ENCODE peak calls at places on chromosomes 3 and 15, in seven cellular contexts. A is mucosa of descending colon; Y is tibial artery; X is ovary; H is CD8-positive, alpha-beta memory T cell; J is adrenal gland; O is psoas muscle. V is an unnamed sample.

GRCh38 chr3:11622846-11623550 is 20.7 kb downstream of the VGLL4 start:
- DNase-seq in Y (no peak), O (no peak), J (no peak), A (no peak), X (no peak), H (no peak), V (no peak)

GRCh38 chr3:19213608-19214220 is 65.4 kb downstream of the KCNH8 start:
- DNase-seq in O (no peak), A (no peak), Y (no peak), J (no peak), X (no peak), H (no peak), V (no peak)

GRCh38 chr3:195811756-195812155 is at the start of gene MUC4:
- DNase-seq in H (no peak), A (peak; percentile 91), J (no peak), Y (no peak), X (no peak), O (no peak), V (no peak)

GRCh38 chr3:147305533-147306241 is 100.7 kb downstream of the ZIC4 start:
- DNase-seq in J (no peak), O (no peak), H (no peak), X (no peak), A (no peak), Y (no peak), V (no peak)

GRCh38 chr3:158791259-158791920 is 10.5 kb upstream of the MFSD1 start:
- DNase-seq in H (no peak), Y (no peak), A (peak; percentile 32), J (no peak), X (no peak), O (no peak), V (no peak)

GRCh38 chr3:135927170-135927569 is 38.4 kb upstream of the PPP2R3A start:
- DNase-seq in A (no peak), J (no peak), H (no peak), Y (no peak), O (no peak), X (no peak), V (no peak)

GRCh38 chr15:58369261-58369699 is 62.5 kb upstream of the LIPC start:
- DNase-seq in X (no peak), A (peak; percentile 46), O (no peak), J (no peak), Y (no peak), H (peak; percentile 9), V (no peak)

GRCh38 chr15:40320409-40320808 is 3.1 kb upstream of the INAFM2 start:
- DNase-seq in J (no peak), Y (no peak), A (no peak), O (no peak), X (peak; percentile 13), H (no peak), V (no peak)

GRCh38 chr3:169604568-169604967 is 58.9 kb downstream of the MECOM start:
- DNase-seq in J (no peak), A (no peak), O (no peak), Y (no peak), X (no peak), H (no peak), V (no peak)

GRCh38 chr15:96416934-96417759 is 86.6 kb downstream of the NR2F2 start:
- DNase-seq in J (no peak), O (no peak), H (no peak), X (peak; percentile 46), A (no peak), Y (no peak), V (no peak)

GRCh38 chr3:139774570-139775302 is 97.0 kb upstream of the NMNAT3 start:
- DNase-seq in Y (no peak), X (peak; percentile 37), H (no peak), O (peak; percentile 63), J (peak; percentile 41), A (no peak), V (no peak)

GRCh38 chr3:13634151-13634550 is 85.2 kb downstream of the FBLN2 start:
- DNase-seq in H (no peak), J (no peak), O (no peak), A (no peak), X (no peak), Y (no peak), V (no peak)

GRCh38 chr3:136818851-136819783 is at the start of gene SLC35G2:
- DNase-seq in Y (peak; percentile 39), X (peak; percentile 75), A (peak; percentile 10), H (peak; percentile 23), J (peak; percentile 82), O (peak; percentile 64), V (peak; percentile 36)

GRCh38 chr3:71652786-71653419 is 69.4 kb upstream of the FOXP1 start:
- DNase-seq in O (no peak), J (peak; percentile 59), X (no peak), Y (peak; percentile 56), H (no peak), A (peak; percentile 46), V (peak; percentile 31)

GRCh38 chr3:142947352-142947751 is 16.1 kb downstream of the PAQR9 start:
- DNase-seq in J (no peak), A (no peak), X (no peak), H (no peak), O (peak; percentile 47), Y (no peak), V (no peak)

GRCh38 chr15:33007295-33007855 is 187.1 kb downstream of the FMN1 start:
- DNase-seq in J (no peak), X (no peak), Y (no peak), H (no peak), O (no peak), A (no peak), V (no peak)

GRCh38 chr3:50314816-50315215 is 7.7 kb downstream of the HYAL2 start:
- DNase-seq in H (no peak), O (no peak), J (no peak), Y (no peak), X (no peak), A (no peak), V (no peak)

GRCh38 chr3:143751643-143752178 is 96.6 kb downstream of the SLC9A9 start:
- DNase-seq in H (no peak), Y (no peak), J (no peak), O (no peak), X (no peak), A (no peak), V (no peak)

GRCh38 chr3:4741404-4742307 is 237.6 kb upstream of the BHLHE40 start:
- DNase-seq in X (peak; percentile 72), O (no peak), J (peak; percentile 92), A (peak; percentile 69), H (no peak), Y (peak; percentile 79), V (peak; percentile 69)

GRCh38 chr3:171783626-171784025 is 26.7 kb downstream of the PLD1 start:
- DNase-seq in O (no peak), J (no peak), Y (no peak), A (no peak), X (no peak), H (no peak), V (no peak)

GRCh38 chr3:192207239-192207638 is 520.1 kb downstream of the FGF12 start:
- DNase-seq in X (no peak), H (no peak), O (no peak), Y (no peak), A (no peak), J (no peak), V (no peak)

GRCh38 chr15:67110958-67111864 is 45.8 kb downstream of the SMAD3 start:
- DNase-seq in A (no peak), J (no peak), O (no peak), Y (no peak), H (no peak), X (no peak), V (no peak)

GRCh38 chr3:10284496-10284895 is 8.3 kb downstream of the GHRL start:
- DNase-seq in A (no peak), Y (no peak), H (peak; percentile 14), X (no peak), J (peak; percentile 45), O (no peak), V (no peak)

DNA sequence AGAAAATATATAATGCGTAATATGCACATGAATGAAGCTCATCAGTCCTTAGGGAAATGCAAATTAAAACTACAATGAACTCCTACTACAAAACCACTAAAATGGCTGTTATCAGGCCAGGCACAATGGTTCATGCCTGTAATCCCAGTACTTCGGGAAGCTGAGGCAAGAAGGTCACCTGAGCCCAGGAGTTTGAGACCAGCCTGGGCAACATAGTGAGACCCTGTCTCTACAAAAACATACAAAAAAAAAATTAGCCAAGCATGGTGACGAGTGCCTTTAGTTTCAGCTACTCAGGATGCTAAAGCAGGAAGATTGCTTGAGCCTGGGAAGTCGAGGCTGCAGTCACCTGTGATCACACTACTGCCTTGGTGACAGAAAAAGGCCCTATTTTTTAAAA is 85.2 kb downstream of the MAP4 start:
- DNase-seq in Y (no peak), J (no peak), A (no peak), X (no peak), O (no peak), H (no peak), V (no peak)
- H3K9me3 ChIP-seq in Y (no peaks in the 10 kb centered on the region), J (no peaks in the 10 kb centered on the region), A (no peaks in the 10 kb centered on the region), X (no peaks in the 10 kb centered on the region), O (no peaks in the 10 kb centered on the region), H (no peaks in the 10 kb centered on the region), V (no peaks in the 10 kb centered on the region)

DNA sequence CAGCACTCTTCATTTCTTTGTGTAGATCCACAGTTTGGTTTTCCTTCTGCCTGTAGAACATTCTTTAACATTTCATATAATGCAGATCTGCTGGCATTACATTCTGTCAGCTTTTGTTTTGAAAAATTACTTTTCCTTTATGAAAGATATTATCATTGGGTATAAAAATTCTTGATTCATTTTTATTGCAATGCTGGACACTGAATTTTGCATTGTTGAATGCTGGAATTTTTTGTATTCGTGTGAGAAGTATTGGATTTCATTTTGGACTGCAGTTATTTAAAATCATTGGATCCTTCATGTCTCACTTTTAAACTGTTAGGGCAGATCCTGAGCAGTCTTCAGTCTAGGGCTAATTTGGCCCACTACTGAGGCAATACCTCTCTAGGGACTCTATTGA is 67.1 kb downstream of the SNRK start:
- DNase-seq in A (no peak), Y (no peak), O (no peak), J (no peak), X (no peak), H (no peak), V (no peak)
- H3K9me3 ChIP-seq in A (peaks cover 28% of the 10 kb centered on the region), Y (peaks cover 14% of the 10 kb centered on the region), O (peaks cover 19% of the 10 kb centered on the region), J (no peaks in the 10 kb centered on the region), X (no peaks in the 10 kb centered on the region), H (peaks cover 21% of the 10 kb centered on the region), V (peaks cover 4% of the 10 kb centered on the region)

GRCh38 chr15:42130246-42130986 is 26.0 kb downstream of the PLA2G4F start:
- DNase-seq in Y (no peak), H (no peak), A (no peak), X (no peak), O (no peak), J (peak; percentile 21), V (no peak)
- H3K9me3 ChIP-seq in Y (no peaks in the 10 kb centered on the region), H (no peaks in the 10 kb centered on the region), A (no peaks in the 10 kb centered on the region), X (no peaks in the 10 kb centered on the region), O (no peaks in the 10 kb centered on the region), J (no peaks in the 10 kb centered on the region), V (no peaks in the 10 kb centered on the region)

DNA sequence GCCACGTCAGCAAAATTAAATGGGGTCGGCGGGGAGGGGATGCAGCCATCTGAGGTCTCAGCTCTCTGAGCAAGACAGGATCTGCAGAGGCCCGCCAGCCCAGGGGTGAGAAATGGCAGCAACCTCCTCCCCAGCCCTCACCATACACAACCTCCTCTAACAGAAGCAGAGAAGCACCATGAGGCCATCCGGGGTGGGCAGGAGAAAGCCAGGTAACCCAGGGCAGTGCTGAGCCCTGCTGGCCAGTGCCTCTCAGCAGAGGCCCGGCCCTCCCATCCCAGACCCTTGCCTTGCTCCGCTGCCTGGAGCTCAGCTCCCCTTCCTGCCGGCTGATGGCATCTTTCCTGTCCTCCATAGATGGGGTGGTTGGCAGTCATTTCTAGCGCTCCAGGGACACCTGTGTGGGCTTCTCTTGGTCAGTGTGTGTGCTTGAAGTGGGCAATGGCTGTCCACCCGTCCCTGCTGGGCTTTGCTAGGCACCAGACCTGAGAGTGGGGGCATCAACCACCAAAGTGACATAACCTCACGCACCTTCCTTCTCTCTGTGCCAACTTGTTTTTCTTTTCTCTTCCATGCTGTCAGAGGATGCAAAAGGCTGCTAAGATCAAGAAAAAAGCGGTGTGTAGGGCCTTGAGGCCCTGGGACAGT is 175.8 kb downstream of the NSMCE3 start:
- DNase-seq in A (no peak), J (no peak), O (no peak), Y (peak; percentile 12), H (no peak), X (no peak), V (no peak)
- H3K9me3 ChIP-seq in A (no peaks in the 10 kb centered on the region), J (no peaks in the 10 kb centered on the region), O (no peaks in the 10 kb centered on the region), Y (no peaks in the 10 kb centered on the region), H (no peaks in the 10 kb centered on the region), X (no peaks in the 10 kb centered on the region), V (no peaks in the 10 kb centered on the region)

V was measured in lung.